ENCODE peak calls at places on chromosomes 11 and 22, in five cellular contexts. One of them, this sample, is unnamed.

GRCh38 chr11:75765116-75765515 is 3.5 kb upstream of the DGAT2 start:
- DNase-seq in lung microvascular endothelial cell: no peak
- DNase-seq in fibroblast of the aortic adventitia: no peak
- DNase-seq in HEK293T: no peak
- DNase-seq in NCI-H187: no peak
- DNase-seq in this sample: no peak

GRCh38 chr11:63610604-63611394 is 3.4 kb downstream of the PLAAT3 start:
- DNase-seq in lung microvascular endothelial cell: peak
- DNase-seq in fibroblast of the aortic adventitia: no peak
- DNase-seq in HEK293T: no peak
- DNase-seq in NCI-H187: peak
- DNase-seq in this sample: no peak

GRCh38 chr11:66951135-66951534 is 7.0 kb downstream of the PC start:
- DNase-seq in lung microvascular endothelial cell: no peak
- DNase-seq in fibroblast of the aortic adventitia: no peak
- DNase-seq in HEK293T: no peak
- DNase-seq in NCI-H187: no peak
- DNase-seq in this sample: no peak

GRCh38 chr11:125499563-125499962 is 3.5 kb upstream of the FEZ1 start:
- DNase-seq in lung microvascular endothelial cell: no peak
- DNase-seq in fibroblast of the aortic adventitia: no peak
- DNase-seq in HEK293T: no peak
- DNase-seq in NCI-H187: no peak
- DNase-seq in this sample: no peak

GRCh38 chr11:128299132-128299726 is 288.1 kb downstream of the ETS1 start:
- DNase-seq in lung microvascular endothelial cell: no peak
- DNase-seq in fibroblast of the aortic adventitia: peak
- DNase-seq in HEK293T: no peak
- DNase-seq in NCI-H187: no peak
- DNase-seq in this sample: no peak

GRCh38 chr11:119359365-119360229 is 13.1 kb upstream of the MFRP start:
- DNase-seq in lung microvascular endothelial cell: no peak
- DNase-seq in fibroblast of the aortic adventitia: no peak
- DNase-seq in HEK293T: no peak
- DNase-seq in NCI-H187: no peak
- DNase-seq in this sample: no peak

GRCh38 chr11:124657922-124658321 is 15.6 kb downstream of the SIAE start:
- DNase-seq in lung microvascular endothelial cell: no peak
- DNase-seq in fibroblast of the aortic adventitia: no peak
- DNase-seq in HEK293T: no peak
- DNase-seq in NCI-H187: no peak
- DNase-seq in this sample: no peak

GRCh38 chr22:32712644-32713355 is 88.7 kb upstream of the TIMP3 start:
- DNase-seq in lung microvascular endothelial cell: no peak
- DNase-seq in fibroblast of the aortic adventitia: peak
- DNase-seq in HEK293T: no peak
- DNase-seq in NCI-H187: no peak
- DNase-seq in this sample: no peak

GRCh38 chr11:69657911-69658605 is 17.1 kb downstream of the LTO1 start:
- DNase-seq in lung microvascular endothelial cell: peak
- DNase-seq in fibroblast of the aortic adventitia: no peak
- DNase-seq in HEK293T: no peak
- DNase-seq in NCI-H187: no peak
- DNase-seq in this sample: no peak

GRCh38 chr22:21754523-21755128 is 19.0 kb upstream of the YPEL1 start:
- DNase-seq in lung microvascular endothelial cell: no peak
- DNase-seq in fibroblast of the aortic adventitia: peak
- DNase-seq in HEK293T: no peak
- DNase-seq in NCI-H187: no peak
- DNase-seq in this sample: no peak

GRCh38 chr22:25902402-25902801 is 160.4 kb downstream of the MYO18B start:
- DNase-seq in lung microvascular endothelial cell: no peak
- DNase-seq in fibroblast of the aortic adventitia: no peak
- DNase-seq in HEK293T: no peak
- DNase-seq in NCI-H187: no peak
- DNase-seq in this sample: no peak

GRCh38 chr11:36033936-36034335 is 90.1 kb downstream of the LDLRAD3 start:
- DNase-seq in lung microvascular endothelial cell: no peak
- DNase-seq in fibroblast of the aortic adventitia: no peak
- DNase-seq in HEK293T: no peak
- DNase-seq in NCI-H187: no peak
- DNase-seq in this sample: no peak

GRCh38 chr11:117725048-117725734 is 71.8 kb downstream of the DSCAML1 start:
- DNase-seq in lung microvascular endothelial cell: no peak
- DNase-seq in fibroblast of the aortic adventitia: no peak
- DNase-seq in HEK293T: no peak
- DNase-seq in NCI-H187: no peak
- DNase-seq in this sample: no peak

This sample was measured in central memory CD8-positive, alpha-beta T cell.